ENCODE peak calls at places on chromosome 9, in six cellular contexts. One of them, this sample, is unnamed. For H3K9me3, the result is how much of the 10 kb centered on the place peaks cover.

GRCh38 chr9:123687246-123687721 is 242.6 kb downstream of the DENND1A start:
- DNase-seq in spleen: no peak
- DNase-seq in CD8-positive, alpha-beta T cell: no peak
- DNase-seq in psoas muscle: no peak
- DNase-seq in gastrocnemius medialis: no peak
- DNase-seq in lower lobe of right lung: no peak
- DNase-seq in this sample: no peak

GRCh38 chr9:90890146-90890545 is 88.5 kb downstream of the SYK start:
- DNase-seq in spleen: no peak
- DNase-seq in lower lobe of right lung: no peak
- DNase-seq in psoas muscle: no peak
- DNase-seq in gastrocnemius medialis: no peak
- DNase-seq in CD8-positive, alpha-beta T cell: no peak
- DNase-seq in this sample: no peak

GRCh38 chr9:2679011-2679410 is 38.3 kb upstream of the KCNV2 start:
- DNase-seq in lower lobe of right lung: no peak
- DNase-seq in psoas muscle: no peak
- DNase-seq in gastrocnemius medialis: peak
- DNase-seq in CD8-positive, alpha-beta T cell: no peak
- DNase-seq in spleen: no peak
- DNase-seq in this sample: no peak

GRCh38 chr9:93306579-93307091 is 122.7 kb downstream of the WNK2 start:
- DNase-seq in gastrocnemius medialis: no peak
- DNase-seq in lower lobe of right lung: no peak
- DNase-seq in CD8-positive, alpha-beta T cell: no peak
- DNase-seq in psoas muscle: peak
- DNase-seq in spleen: peak
- DNase-seq in this sample: no peak

GRCh38 chr9:14661421-14662059 is 31.7 kb downstream of the ZDHHC21 start:
- DNase-seq in spleen: no peak
- DNase-seq in gastrocnemius medialis: no peak
- DNase-seq in lower lobe of right lung: no peak
- DNase-seq in CD8-positive, alpha-beta T cell: no peak
- DNase-seq in psoas muscle: no peak
- DNase-seq in this sample: no peak

GRCh38 chr9:72952914-72953313 is at the start of gene ALDH1A1:
- DNase-seq in CD8-positive, alpha-beta T cell: no peak
- DNase-seq in lower lobe of right lung: no peak
- DNase-seq in gastrocnemius medialis: no peak
- DNase-seq in psoas muscle: no peak
- DNase-seq in spleen: no peak
- DNase-seq in this sample: no peak

GRCh38 chr9:89608646-89609335 is 4.0 kb downstream of the GADD45G start:
- DNase-seq in spleen: no peak
- DNase-seq in gastrocnemius medialis: peak
- DNase-seq in CD8-positive, alpha-beta T cell: no peak
- DNase-seq in psoas muscle: no peak
- DNase-seq in lower lobe of right lung: no peak
- DNase-seq in this sample: no peak

GRCh38 chr9:26243722-26244121 is 565.5 kb upstream of the TUSC1 start:
- DNase-seq in CD8-positive, alpha-beta T cell: no peak
- DNase-seq in lower lobe of right lung: no peak
- DNase-seq in gastrocnemius medialis: no peak
- DNase-seq in spleen: no peak
- DNase-seq in psoas muscle: no peak
- DNase-seq in this sample: no peak

GRCh38 chr9:108622467-108622866 is 233.3 kb downstream of the ACTL7B start:
- DNase-seq in lower lobe of right lung: no peak
- DNase-seq in psoas muscle: no peak
- DNase-seq in spleen: no peak
- DNase-seq in gastrocnemius medialis: no peak
- DNase-seq in CD8-positive, alpha-beta T cell: no peak
- DNase-seq in this sample: no peak

GRCh38 chr9:81596671-81597426 is 92.5 kb downstream of the TLE1 start:
- DNase-seq in lower lobe of right lung: no peak
- DNase-seq in psoas muscle: no peak
- DNase-seq in spleen: no peak
- DNase-seq in gastrocnemius medialis: no peak
- DNase-seq in CD8-positive, alpha-beta T cell: no peak
- DNase-seq in this sample: no peak

GRCh38 chr9:20356392-20357206 is 265.7 kb downstream of the MLLT3 start:
- DNase-seq in spleen: no peak
- DNase-seq in psoas muscle: peak
- DNase-seq in gastrocnemius medialis: peak
- DNase-seq in lower lobe of right lung: no peak
- DNase-seq in CD8-positive, alpha-beta T cell: peak
- DNase-seq in this sample: no peak

GRCh38 chr9:98570055-98570454 is 138.7 kb downstream of the GABBR2 start:
- DNase-seq in spleen: no peak
- DNase-seq in psoas muscle: no peak
- DNase-seq in CD8-positive, alpha-beta T cell: no peak
- DNase-seq in lower lobe of right lung: no peak
- DNase-seq in gastrocnemius medialis: no peak
- DNase-seq in this sample: no peak

GRCh38 chr9:99345936-99346335 is 123.9 kb downstream of the SEC61B start:
- DNase-seq in lower lobe of right lung: no peak
- DNase-seq in psoas muscle: no peak
- DNase-seq in spleen: no peak
- DNase-seq in CD8-positive, alpha-beta T cell: no peak
- DNase-seq in gastrocnemius medialis: no peak
- DNase-seq in this sample: no peak

GRCh38 chr9:126147186-126147585 is 179.4 kb upstream of the MVB12B start:
- DNase-seq in psoas muscle: no peak
- DNase-seq in lower lobe of right lung: no peak
- DNase-seq in CD8-positive, alpha-beta T cell: no peak
- DNase-seq in gastrocnemius medialis: no peak
- DNase-seq in spleen: peak
- DNase-seq in this sample: no peak

GRCh38 chr9:73839471-73839870 is 657.7 kb upstream of the RORB start:
- DNase-seq in CD8-positive, alpha-beta T cell: no peak
- DNase-seq in psoas muscle: no peak
- DNase-seq in lower lobe of right lung: no peak
- DNase-seq in gastrocnemius medialis: no peak
- DNase-seq in spleen: no peak
- DNase-seq in this sample: no peak

GRCh38 chr9:75903785-75904360 is 13.4 kb downstream of the PCSK5 start:
- DNase-seq in spleen: no peak
- DNase-seq in CD8-positive, alpha-beta T cell: no peak
- DNase-seq in lower lobe of right lung: no peak
- DNase-seq in psoas muscle: no peak
- DNase-seq in gastrocnemius medialis: no peak
- DNase-seq in this sample: no peak

GRCh38 chr9:15354713-15355112 is 47.7 kb upstream of the TTC39B start:
- DNase-seq in psoas muscle: no peak
- DNase-seq in gastrocnemius medialis: no peak
- DNase-seq in lower lobe of right lung: no peak
- DNase-seq in CD8-positive, alpha-beta T cell: no peak
- DNase-seq in spleen: no peak
- DNase-seq in this sample: no peak

GRCh38 chr9:89021154-89021803 is 30.0 kb downstream of the S1PR3 start:
- DNase-seq in lower lobe of right lung: no peak
- DNase-seq in CD8-positive, alpha-beta T cell: no peak
- DNase-seq in gastrocnemius medialis: peak
- DNase-seq in spleen: no peak
- DNase-seq in psoas muscle: peak
- DNase-seq in this sample: no peak

GRCh38 chr9:21585756-21586752 is 103.9 kb upstream of the IFNE start:
- DNase-seq in psoas muscle: no peak
- DNase-seq in lower lobe of right lung: no peak
- DNase-seq in spleen: no peak
- DNase-seq in gastrocnemius medialis: no peak
- DNase-seq in CD8-positive, alpha-beta T cell: no peak
- DNase-seq in this sample: no peak

GRCh38 chr9:75962186-75963036 is 71.9 kb downstream of the PCSK5 start:
- DNase-seq in CD8-positive, alpha-beta T cell: no peak
- DNase-seq in psoas muscle: peak
- DNase-seq in lower lobe of right lung: peak
- DNase-seq in spleen: no peak
- DNase-seq in gastrocnemius medialis: peak
- DNase-seq in this sample: no peak

GRCh38 chr9:70574222-70574837 is 159.9 kb upstream of the KLF9 start:
- DNase-seq in lower lobe of right lung: no peak
- DNase-seq in gastrocnemius medialis: no peak
- DNase-seq in spleen: no peak
- DNase-seq in psoas muscle: peak
- DNase-seq in CD8-positive, alpha-beta T cell: no peak
- DNase-seq in this sample: no peak

GRCh38 chr9:14216612-14217194 is 97.2 kb downstream of the NFIB start:
- DNase-seq in spleen: no peak
- DNase-seq in psoas muscle: no peak
- DNase-seq in gastrocnemius medialis: no peak
- DNase-seq in lower lobe of right lung: no peak
- DNase-seq in CD8-positive, alpha-beta T cell: no peak
- DNase-seq in this sample: no peak

GRCh38 chr9:128887914-128888350 is 6.0 kb downstream of the LRRC8A start:
- DNase-seq in psoas muscle: no peak
- DNase-seq in lower lobe of right lung: no peak
- DNase-seq in spleen: no peak
- DNase-seq in CD8-positive, alpha-beta T cell: no peak
- DNase-seq in gastrocnemius medialis: no peak
- DNase-seq in this sample: no peak

GRCh38 chr9:93098236-93098946 is 2.4 kb downstream of the CARD19 start:
- DNase-seq in CD8-positive, alpha-beta T cell: peak
- DNase-seq in spleen: peak
- DNase-seq in psoas muscle: peak
- DNase-seq in gastrocnemius medialis: peak
- DNase-seq in lower lobe of right lung: peak
- DNase-seq in this sample: no peak

GRCh38 chr9:8268881-8269280 is 469.3 kb upstream of the DMAC1 start:
- DNase-seq in psoas muscle: no peak
- DNase-seq in CD8-positive, alpha-beta T cell: no peak
- DNase-seq in spleen: no peak
- DNase-seq in gastrocnemius medialis: no peak
- DNase-seq in lower lobe of right lung: no peak
- DNase-seq in this sample: no peak

GRCh38 chr9:8266861-8267260 is 467.3 kb upstream of the DMAC1 start:
- DNase-seq in psoas muscle: no peak
- DNase-seq in gastrocnemius medialis: no peak
- DNase-seq in spleen: no peak
- DNase-seq in CD8-positive, alpha-beta T cell: no peak
- DNase-seq in lower lobe of right lung: no peak
- DNase-seq in this sample: no peak

GRCh38 chr9:8268216-8268878 is 468.8 kb upstream of the DMAC1 start:
- DNase-seq in gastrocnemius medialis: no peak
- DNase-seq in lower lobe of right lung: no peak
- DNase-seq in spleen: no peak
- DNase-seq in CD8-positive, alpha-beta T cell: no peak
- DNase-seq in psoas muscle: no peak
- DNase-seq in this sample: no peak

GRCh38 chr9:8270235-8270634 is 470.7 kb upstream of the DMAC1 start:
- DNase-seq in CD8-positive, alpha-beta T cell: no peak
- DNase-seq in spleen: no peak
- DNase-seq in lower lobe of right lung: no peak
- DNase-seq in psoas muscle: no peak
- DNase-seq in gastrocnemius medialis: no peak
- DNase-seq in this sample: no peak
- H3K9me3 ChIP-seq in CD8-positive, alpha-beta T cell: under half
- H3K9me3 ChIP-seq in spleen: under half
- H3K9me3 ChIP-seq in lower lobe of right lung: under half
- H3K9me3 ChIP-seq in psoas muscle: under half
- H3K9me3 ChIP-seq in gastrocnemius medialis: under half
- H3K9me3 ChIP-seq in this sample: under half

DNA sequence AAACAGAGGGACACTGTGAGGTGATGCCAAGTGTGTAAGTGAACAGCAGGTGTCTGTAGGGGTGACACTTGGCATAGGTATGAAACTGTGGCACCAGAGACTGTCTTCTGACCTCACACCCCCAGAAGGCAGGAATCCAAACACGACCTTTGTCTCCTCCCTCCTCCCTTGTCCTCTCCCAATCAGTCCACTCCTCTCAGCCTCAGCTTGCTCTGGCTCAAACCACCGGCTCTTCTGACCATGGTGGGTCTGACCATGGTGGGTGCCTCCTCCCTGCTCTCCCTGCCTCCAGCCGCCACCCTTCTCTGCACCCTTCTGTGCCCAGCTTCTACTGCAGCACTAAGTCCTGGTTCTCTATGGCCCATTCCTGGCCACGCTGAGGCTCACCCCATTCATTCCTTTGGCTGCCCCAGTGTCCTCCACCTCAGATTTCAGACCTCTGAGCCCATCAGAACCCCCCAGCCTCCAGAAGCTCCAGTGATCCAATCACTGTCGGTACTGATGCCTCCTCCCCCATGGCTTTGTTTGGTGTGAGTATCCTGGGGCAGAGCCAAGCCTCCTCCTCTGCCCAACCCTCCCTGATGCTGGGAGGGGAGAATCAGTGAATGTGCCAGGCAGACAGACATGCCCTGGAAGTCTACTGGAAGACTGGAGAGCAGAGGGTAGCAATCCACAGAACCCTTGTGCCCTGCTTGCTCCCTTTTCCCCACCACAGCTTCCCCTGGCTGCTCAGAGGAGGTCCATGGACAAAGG is 1.7 kb upstream of the ARID3C start:
- DNase-seq in lower lobe of right lung: no peak
- DNase-seq in gastrocnemius medialis: no peak
- DNase-seq in spleen: no peak
- DNase-seq in psoas muscle: no peak
- DNase-seq in CD8-positive, alpha-beta T cell: no peak
- DNase-seq in this sample: no peak
- H3K9me3 ChIP-seq in lower lobe of right lung: under half
- H3K9me3 ChIP-seq in gastrocnemius medialis: under half
- H3K9me3 ChIP-seq in spleen: under half
- H3K9me3 ChIP-seq in psoas muscle: under half
- H3K9me3 ChIP-seq in CD8-positive, alpha-beta T cell: under half
- H3K9me3 ChIP-seq in this sample: under half

GRCh38 chr9:96766199-96766598 is 11.7 kb downstream of the ZNF510 start:
- DNase-seq in psoas muscle: no peak
- DNase-seq in CD8-positive, alpha-beta T cell: no peak
- DNase-seq in spleen: no peak
- DNase-seq in gastrocnemius medialis: no peak
- DNase-seq in lower lobe of right lung: no peak
- DNase-seq in this sample: no peak

GRCh38 chr9:96758845-96759673 is 18.8 kb downstream of the ZNF510 start:
- DNase-seq in lower lobe of right lung: no peak
- DNase-seq in CD8-positive, alpha-beta T cell: no peak
- DNase-seq in psoas muscle: no peak
- DNase-seq in spleen: no peak
- DNase-seq in gastrocnemius medialis: no peak
- DNase-seq in this sample: no peak

DNA sequence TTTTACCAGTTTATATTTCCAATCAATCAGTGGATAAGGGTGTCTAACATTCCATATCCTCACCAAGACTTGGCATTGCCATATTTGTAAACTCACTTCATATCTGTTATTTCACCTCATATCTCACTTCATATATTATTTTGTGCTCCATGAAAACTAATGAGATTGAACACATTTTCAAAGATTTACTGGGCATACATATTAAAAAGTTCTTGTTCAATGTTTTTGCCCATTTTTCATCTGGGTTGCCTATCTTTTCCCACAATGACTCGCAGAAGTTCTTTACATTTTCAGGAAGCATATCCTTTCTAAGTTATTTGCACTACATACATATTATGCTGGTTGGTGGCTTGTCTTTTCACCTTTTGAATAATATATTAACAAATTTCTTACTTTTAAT is 15.3 kb downstream of the ZNF510 start:
- DNase-seq in spleen: no peak
- DNase-seq in psoas muscle: no peak
- DNase-seq in lower lobe of right lung: no peak
- DNase-seq in gastrocnemius medialis: no peak
- DNase-seq in CD8-positive, alpha-beta T cell: no peak
- DNase-seq in this sample: no peak
- H3K9me3 ChIP-seq in spleen: half or more
- H3K9me3 ChIP-seq in psoas muscle: half or more
- H3K9me3 ChIP-seq in lower lobe of right lung: half or more
- H3K9me3 ChIP-seq in gastrocnemius medialis: half or more
- H3K9me3 ChIP-seq in CD8-positive, alpha-beta T cell: half or more
- H3K9me3 ChIP-seq in this sample: half or more

GRCh38 chr9:96813607-96814006 is 35.7 kb upstream of the ZNF510 start:
- DNase-seq in psoas muscle: no peak
- DNase-seq in CD8-positive, alpha-beta T cell: no peak
- DNase-seq in gastrocnemius medialis: no peak
- DNase-seq in lower lobe of right lung: no peak
- DNase-seq in spleen: no peak
- DNase-seq in this sample: no peak
- H3K9me3 ChIP-seq in psoas muscle: half or more
- H3K9me3 ChIP-seq in CD8-positive, alpha-beta T cell: under half
- H3K9me3 ChIP-seq in gastrocnemius medialis: half or more
- H3K9me3 ChIP-seq in lower lobe of right lung: half or more
- H3K9me3 ChIP-seq in spleen: under half
- H3K9me3 ChIP-seq in this sample: under half

This sample was measured in T-helper 17 cell.